ENCODE peak calls at places on chromosomes 16 and 17, in eight cellular contexts. One of them, this sample, is unnamed.

GRCh38 chr17:64051153-64051552 is 30.7 kb upstream of the ICAM2 start:
- DNase-seq in GM12865: no peak
- DNase-seq in bronchial epithelial cell: no peak
- DNase-seq in AG04449: no peak
- DNase-seq in GM23338: no peak
- DNase-seq in BE2C: no peak
- DNase-seq in spleen: no peak
- DNase-seq in fibroblast of lung: no peak
- DNase-seq in this sample: no peak

GRCh38 chr17:27816946-27817345 is 16.6 kb upstream of the NOS2 start:
- DNase-seq in bronchial epithelial cell: no peak
- DNase-seq in spleen: no peak
- DNase-seq in BE2C: no peak
- DNase-seq in AG04449: no peak
- DNase-seq in GM12865: no peak
- DNase-seq in fibroblast of lung: no peak
- DNase-seq in GM23338: no peak
- DNase-seq in this sample: peak

GRCh38 chr17:46888727-46889126 is 34.2 kb upstream of the GOSR2 start:
- DNase-seq in BE2C: no peak
- DNase-seq in GM12865: no peak
- DNase-seq in GM23338: no peak
- DNase-seq in bronchial epithelial cell: no peak
- DNase-seq in spleen: no peak
- DNase-seq in AG04449: no peak
- DNase-seq in fibroblast of lung: no peak
- DNase-seq in this sample: no peak

GRCh38 chr16:48180868-48181480 is 25.2 kb upstream of the ABCC12 start:
- DNase-seq in spleen: no peak
- DNase-seq in GM23338: no peak
- DNase-seq in AG04449: no peak
- DNase-seq in bronchial epithelial cell: no peak
- DNase-seq in BE2C: no peak
- DNase-seq in GM12865: no peak
- DNase-seq in fibroblast of lung: no peak
- DNase-seq in this sample: no peak

GRCh38 chr17:60534010-60534555 is 8.0 kb upstream of the APPBP2 start:
- DNase-seq in GM23338: no peak
- DNase-seq in fibroblast of lung: no peak
- DNase-seq in AG04449: no peak
- DNase-seq in BE2C: no peak
- DNase-seq in GM12865: no peak
- DNase-seq in bronchial epithelial cell: no peak
- DNase-seq in spleen: no peak
- DNase-seq in this sample: no peak

GRCh38 chr17:39486242-39486641 is 25.0 kb downstream of the CDK12 start:
- DNase-seq in spleen: no peak
- DNase-seq in AG04449: no peak
- DNase-seq in GM12865: no peak
- DNase-seq in fibroblast of lung: peak
- DNase-seq in bronchial epithelial cell: peak
- DNase-seq in GM23338: no peak
- DNase-seq in BE2C: no peak
- DNase-seq in this sample: no peak

GRCh38 chr17:40490289-40490853 is 11.1 kb downstream of the TNS4 start:
- DNase-seq in GM12865: no peak
- DNase-seq in BE2C: peak
- DNase-seq in spleen: no peak
- DNase-seq in GM23338: peak
- DNase-seq in AG04449: no peak
- DNase-seq in bronchial epithelial cell: peak
- DNase-seq in fibroblast of lung: peak
- DNase-seq in this sample: peak

GRCh38 chr16:49521706-49522325 is 148.2 kb downstream of the C16orf78 start:
- DNase-seq in AG04449: no peak
- DNase-seq in bronchial epithelial cell: no peak
- DNase-seq in spleen: peak
- DNase-seq in GM23338: no peak
- DNase-seq in BE2C: no peak
- DNase-seq in GM12865: no peak
- DNase-seq in fibroblast of lung: no peak
- DNase-seq in this sample: no peak

GRCh38 chr16:15946257-15947044 is 3.0 kb upstream of the ABCC1 start:
- DNase-seq in spleen: peak
- DNase-seq in fibroblast of lung: peak
- DNase-seq in AG04449: peak
- DNase-seq in BE2C: no peak
- DNase-seq in GM23338: no peak
- DNase-seq in GM12865: no peak
- DNase-seq in bronchial epithelial cell: peak
- DNase-seq in this sample: no peak

GRCh38 chr17:44959821-44960523 is 8.1 kb downstream of the C1QL1 start:
- DNase-seq in bronchial epithelial cell: no peak
- DNase-seq in spleen: no peak
- DNase-seq in AG04449: no peak
- DNase-seq in BE2C: peak
- DNase-seq in GM12865: no peak
- DNase-seq in GM23338: peak
- DNase-seq in fibroblast of lung: no peak
- DNase-seq in this sample: no peak
- H3K4me3 ChIP-seq in bronchial epithelial cell: no peak
- H3K4me3 ChIP-seq in spleen: no peak
- H3K4me3 ChIP-seq in AG04449: no peak
- H3K4me3 ChIP-seq in BE2C: peak
- H3K4me3 ChIP-seq in GM12865: no peak
- H3K4me3 ChIP-seq in GM23338: peak
- H3K4me3 ChIP-seq in fibroblast of lung: no peak
- H3K4me3 ChIP-seq in this sample: no peak

GRCh38 chr17:5110816-5111215 is 862 bp downstream of the ZNF232 start:
- DNase-seq in bronchial epithelial cell: no peak
- DNase-seq in GM23338: peak
- DNase-seq in spleen: no peak
- DNase-seq in fibroblast of lung: no peak
- DNase-seq in AG04449: no peak
- DNase-seq in GM12865: peak
- DNase-seq in BE2C: no peak
- DNase-seq in this sample: no peak

GRCh38 chr17:5115673-5116651 is at the start of gene USP6:
- DNase-seq in spleen: peak
- DNase-seq in GM23338: peak
- DNase-seq in GM12865: no peak
- DNase-seq in bronchial epithelial cell: no peak
- DNase-seq in BE2C: no peak
- DNase-seq in fibroblast of lung: no peak
- DNase-seq in AG04449: no peak
- DNase-seq in this sample: no peak

GRCh38 chr17:5111402-5112204 is at the start of gene ZNF232:
- DNase-seq in BE2C: peak
- DNase-seq in spleen: peak
- DNase-seq in bronchial epithelial cell: peak
- DNase-seq in AG04449: peak
- DNase-seq in GM23338: peak
- DNase-seq in fibroblast of lung: peak
- DNase-seq in GM12865: peak
- DNase-seq in this sample: peak
- TF ChIP-seq CTCF in BE2C: no peak
- TF ChIP-seq CTCF in spleen: no peak
- TF ChIP-seq CTCF in bronchial epithelial cell: no peak
- TF ChIP-seq CTCF in AG04449: no peak
- TF ChIP-seq CTCF in GM23338: no peak
- TF ChIP-seq CTCF in fibroblast of lung: no peak
- TF ChIP-seq CTCF in GM12865: no peak
- TF ChIP-seq CTCF in this sample: peak

DNA sequence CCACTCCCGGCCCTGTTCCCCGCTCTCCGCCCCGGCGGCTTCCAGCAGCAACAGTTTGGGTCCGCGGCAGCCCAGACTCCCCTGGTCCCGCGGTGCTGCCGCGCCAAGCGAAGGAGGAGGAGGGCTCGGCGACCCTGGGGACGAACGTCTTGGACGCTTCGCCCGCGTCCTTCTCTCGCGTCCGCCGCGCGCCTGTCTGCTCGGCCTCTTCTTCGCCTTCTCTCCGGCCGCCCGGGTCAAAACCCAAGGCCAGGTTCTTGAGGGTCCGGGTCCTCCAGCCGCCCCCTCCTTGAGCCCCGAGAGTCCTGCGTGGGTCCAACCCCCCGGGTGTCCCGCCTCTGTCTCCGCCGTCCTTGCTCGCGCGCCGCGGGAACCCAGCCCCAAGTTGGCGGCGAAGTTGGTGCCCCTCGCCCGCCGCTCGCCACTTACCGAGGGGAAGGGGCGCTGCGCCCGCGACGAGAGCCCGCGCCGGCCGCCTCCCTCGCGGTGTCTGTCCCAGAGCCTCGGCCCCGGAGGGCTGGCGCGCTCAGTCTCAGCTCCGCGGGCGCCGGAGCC is 1.4 kb upstream of the GRIN2C start:
- DNase-seq in GM23338: peak
- DNase-seq in spleen: no peak
- DNase-seq in bronchial epithelial cell: no peak
- DNase-seq in AG04449: no peak
- DNase-seq in BE2C: no peak
- DNase-seq in fibroblast of lung: no peak
- DNase-seq in GM12865: no peak
- DNase-seq in this sample: no peak
- H3K4me3 ChIP-seq in GM23338: peak
- H3K4me3 ChIP-seq in spleen: peak
- H3K4me3 ChIP-seq in bronchial epithelial cell: no peak
- H3K4me3 ChIP-seq in AG04449: no peak
- H3K4me3 ChIP-seq in BE2C: no peak
- H3K4me3 ChIP-seq in fibroblast of lung: no peak
- H3K4me3 ChIP-seq in GM12865: no peak
- H3K4me3 ChIP-seq in this sample: peak

DNA sequence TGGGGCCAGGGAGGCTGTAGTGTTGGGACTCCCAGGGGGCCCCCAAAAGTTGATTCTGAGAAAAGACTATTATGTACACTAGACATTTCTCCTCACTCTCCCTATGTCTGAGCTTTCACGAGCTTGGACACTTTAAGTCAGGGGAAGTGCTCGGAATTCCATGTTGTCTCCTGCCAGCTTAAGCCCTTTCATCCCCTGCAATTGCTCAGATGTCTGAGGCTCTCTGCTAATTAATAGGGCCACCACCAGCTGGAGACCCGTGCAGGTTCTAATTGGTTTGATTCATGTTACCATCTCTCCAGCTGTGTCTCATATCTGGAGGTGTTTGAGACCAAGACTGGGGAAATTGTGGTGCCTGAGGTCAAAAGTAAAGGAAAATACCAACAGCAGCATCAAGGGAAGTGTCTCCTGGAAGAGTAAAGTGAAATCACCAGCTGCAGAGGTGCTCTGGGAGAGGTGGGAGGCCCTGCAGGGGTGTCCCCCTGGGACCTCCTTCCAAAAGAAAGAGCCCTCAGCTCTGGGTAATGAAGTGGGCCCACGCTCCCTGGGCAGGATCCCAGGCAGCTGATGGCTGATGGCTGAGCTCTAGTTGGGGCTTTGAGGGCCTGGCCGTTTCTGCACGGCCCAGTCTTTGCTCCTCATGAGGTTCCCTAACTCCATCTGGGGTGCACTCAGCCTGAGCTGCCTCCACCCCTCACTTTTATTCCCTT is 5.8 kb upstream of the UTS2R start:
- DNase-seq in bronchial epithelial cell: no peak
- DNase-seq in BE2C: no peak
- DNase-seq in spleen: no peak
- DNase-seq in GM12865: no peak
- DNase-seq in GM23338: no peak
- DNase-seq in fibroblast of lung: no peak
- DNase-seq in AG04449: no peak
- DNase-seq in this sample: peak
- TF ChIP-seq CTCF in bronchial epithelial cell: no peak
- TF ChIP-seq CTCF in BE2C: no peak
- TF ChIP-seq CTCF in spleen: no peak
- TF ChIP-seq CTCF in GM12865: no peak
- TF ChIP-seq CTCF in GM23338: no peak
- TF ChIP-seq CTCF in fibroblast of lung: no peak
- TF ChIP-seq CTCF in AG04449: no peak
- TF ChIP-seq CTCF in this sample: no peak

DNA sequence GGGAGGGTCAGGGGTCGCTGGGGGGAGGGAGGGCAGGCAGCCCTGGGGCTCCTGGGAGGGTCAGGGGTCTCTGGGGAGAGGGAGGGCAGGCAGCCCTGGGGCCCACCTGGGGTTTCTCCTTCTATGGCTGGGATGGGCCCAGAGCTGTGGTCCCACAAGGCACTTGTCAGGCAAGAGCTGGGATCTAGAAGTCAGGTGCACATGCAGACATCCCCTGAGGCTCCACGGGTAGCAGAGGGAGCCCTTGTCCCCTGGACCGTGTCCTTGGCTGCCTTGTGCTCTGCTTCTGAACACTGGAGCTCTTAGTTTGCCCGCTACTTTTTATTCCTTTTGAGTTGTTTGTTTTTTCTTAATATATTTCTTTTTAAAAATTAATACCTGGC is 1.8 kb downstream of the TUBB3 start:
- DNase-seq in GM23338: peak
- DNase-seq in bronchial epithelial cell: no peak
- DNase-seq in GM12865: peak
- DNase-seq in fibroblast of lung: no peak
- DNase-seq in BE2C: peak
- DNase-seq in spleen: no peak
- DNase-seq in AG04449: no peak
- DNase-seq in this sample: no peak
- H3K4me3 ChIP-seq in GM23338: peak
- H3K4me3 ChIP-seq in bronchial epithelial cell: no peak
- H3K4me3 ChIP-seq in GM12865: no peak
- H3K4me3 ChIP-seq in fibroblast of lung: peak
- H3K4me3 ChIP-seq in BE2C: peak
- H3K4me3 ChIP-seq in spleen: no peak
- H3K4me3 ChIP-seq in AG04449: peak
- H3K4me3 ChIP-seq in this sample: peak

DNA sequence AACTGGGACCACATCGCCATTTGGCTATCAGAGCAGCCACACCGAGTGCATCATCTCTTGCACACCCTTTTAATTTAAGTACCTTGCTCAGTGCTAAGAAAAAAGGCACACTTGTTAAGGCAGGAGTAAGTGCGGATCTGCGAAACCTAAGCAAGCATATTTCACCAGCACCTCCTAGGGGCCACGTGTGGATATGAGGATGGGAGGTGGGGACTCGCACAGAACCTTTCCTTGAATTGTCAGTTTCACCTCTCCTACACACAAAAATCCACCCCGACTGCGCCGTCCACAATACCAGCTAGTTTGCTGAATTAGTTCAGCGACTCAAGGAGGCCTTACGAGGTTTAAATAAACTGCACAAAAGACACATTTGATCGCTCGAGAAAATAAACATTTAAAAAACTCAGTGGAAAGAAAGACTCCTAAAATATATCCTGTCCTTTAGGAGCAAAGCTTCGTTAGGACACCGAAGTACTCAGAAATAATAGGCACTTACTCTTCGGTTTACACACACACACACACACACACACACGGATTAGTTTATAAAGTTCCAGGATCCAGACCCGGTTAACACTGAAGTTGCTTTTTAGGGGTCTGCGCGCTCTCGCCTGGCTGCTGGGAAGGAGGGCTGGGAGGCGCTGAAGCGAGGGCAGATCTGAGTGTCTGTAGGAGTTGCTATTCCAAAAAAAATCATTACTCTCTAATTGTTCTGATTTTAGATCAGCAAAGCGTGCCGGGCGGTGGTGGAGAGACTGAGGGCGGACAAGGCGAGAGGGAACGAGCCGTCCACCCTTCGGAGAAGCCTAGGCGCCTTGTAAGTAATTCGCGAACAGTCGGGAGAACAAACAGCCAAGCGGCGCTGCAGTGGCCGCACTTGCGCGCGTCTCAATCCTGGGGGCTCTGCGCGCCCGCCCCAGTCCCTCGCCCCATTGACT is 1.0 kb upstream of the KCNJ2 start:
- DNase-seq in fibroblast of lung: peak
- DNase-seq in BE2C: peak
- DNase-seq in AG04449: peak
- DNase-seq in GM12865: peak
- DNase-seq in GM23338: peak
- DNase-seq in spleen: peak
- DNase-seq in bronchial epithelial cell: peak
- DNase-seq in this sample: peak
- TF ChIP-seq CTCF in fibroblast of lung: peak
- TF ChIP-seq CTCF in BE2C: peak
- TF ChIP-seq CTCF in AG04449: peak
- TF ChIP-seq CTCF in GM12865: peak
- TF ChIP-seq CTCF in GM23338: peak
- TF ChIP-seq CTCF in spleen: no peak
- TF ChIP-seq CTCF in bronchial epithelial cell: peak
- TF ChIP-seq CTCF in this sample: peak

This sample was measured in WERI-Rb-1.